ENCODE peak calls at places on chromosomes 6 and 20, in ten cellular contexts. One of them, this sample, is unnamed.

GRCh38 chr6:68473433-68474210 is 161.5 kb upstream of the ADGRB3 start:
- DNase-seq in stimulated activated naive CD8-positive, alpha-beta T cell treated with anti-CD3 and anti-CD28 coated beads, Interleukin-15, Interleukin-2, amounts not matched to agents 100 U/mL and 50 U/mL, for 24 hours: no peak
- DNase-seq in stimulated activated CD4-positive, alpha-beta T cell treated with anti-CD3 and anti-CD28 coated beads, Interleukin-4, amount 100 ng/mL, for 1 hour: no peak
- DNase-seq in BJ: no peak
- DNase-seq in GM12892: no peak
- DNase-seq in astrocyte of the spinal cord: peak; percentile 18
- DNase-seq in AG08395: no peak
- DNase-seq in IMR-90: no peak
- DNase-seq in cardiac fibroblast: no peak
- DNase-seq in COR-L47: no peak
- DNase-seq in this sample: no peak

GRCh38 chr20:3743251-3743650 is 10.8 kb downstream of the HSPA12B start:
- DNase-seq in IMR-90: no peak
- DNase-seq in stimulated activated naive CD8-positive, alpha-beta T cell treated with anti-CD3 and anti-CD28 coated beads, Interleukin-15, Interleukin-2, amounts not matched to agents 100 U/mL and 50 U/mL, for 24 hours: no peak
- DNase-seq in BJ: no peak
- DNase-seq in GM12892: no peak
- DNase-seq in cardiac fibroblast: no peak
- DNase-seq in COR-L47: no peak
- DNase-seq in astrocyte of the spinal cord: no peak
- DNase-seq in stimulated activated CD4-positive, alpha-beta T cell treated with anti-CD3 and anti-CD28 coated beads, Interleukin-4, amount 100 ng/mL, for 1 hour: no peak
- DNase-seq in AG08395: no peak
- DNase-seq in this sample: no peak

GRCh38 chr6:84284428-84285033 is 57.1 kb upstream of the CEP162 start:
- DNase-seq in AG08395: no peak
- DNase-seq in GM12892: no peak
- DNase-seq in stimulated activated naive CD8-positive, alpha-beta T cell treated with anti-CD3 and anti-CD28 coated beads, Interleukin-15, Interleukin-2, amounts not matched to agents 100 U/mL and 50 U/mL, for 24 hours: no peak
- DNase-seq in COR-L47: no peak
- DNase-seq in stimulated activated CD4-positive, alpha-beta T cell treated with anti-CD3 and anti-CD28 coated beads, Interleukin-4, amount 100 ng/mL, for 1 hour: no peak
- DNase-seq in IMR-90: peak; percentile 2
- DNase-seq in BJ: no peak
- DNase-seq in cardiac fibroblast: peak; percentile 37
- DNase-seq in astrocyte of the spinal cord: no peak
- DNase-seq in this sample: no peak

GRCh38 chr6:19994909-19995308 is 157.7 kb downstream of the ID4 start:
- DNase-seq in COR-L47: no peak
- DNase-seq in astrocyte of the spinal cord: no peak
- DNase-seq in IMR-90: no peak
- DNase-seq in BJ: no peak
- DNase-seq in AG08395: no peak
- DNase-seq in stimulated activated CD4-positive, alpha-beta T cell treated with anti-CD3 and anti-CD28 coated beads, Interleukin-4, amount 100 ng/mL, for 1 hour: no peak
- DNase-seq in GM12892: no peak
- DNase-seq in cardiac fibroblast: no peak
- DNase-seq in stimulated activated naive CD8-positive, alpha-beta T cell treated with anti-CD3 and anti-CD28 coated beads, Interleukin-15, Interleukin-2, amounts not matched to agents 100 U/mL and 50 U/mL, for 24 hours: no peak
- DNase-seq in this sample: no peak

GRCh38 chr6:143060806-143061596 is at the start of gene AIG1:
- DNase-seq in astrocyte of the spinal cord: no peak
- DNase-seq in IMR-90: no peak
- DNase-seq in COR-L47: peak; percentile 17
- DNase-seq in AG08395: no peak
- DNase-seq in cardiac fibroblast: no peak
- DNase-seq in stimulated activated naive CD8-positive, alpha-beta T cell treated with anti-CD3 and anti-CD28 coated beads, Interleukin-15, Interleukin-2, amounts not matched to agents 100 U/mL and 50 U/mL, for 24 hours: peak; percentile 64
- DNase-seq in GM12892: no peak
- DNase-seq in BJ: no peak
- DNase-seq in stimulated activated CD4-positive, alpha-beta T cell treated with anti-CD3 and anti-CD28 coated beads, Interleukin-4, amount 100 ng/mL, for 1 hour: peak; percentile 63
- DNase-seq in this sample: no peak

GRCh38 chr6:10676403-10676802 is 18.0 kb downstream of the C6orf52 start:
- DNase-seq in stimulated activated naive CD8-positive, alpha-beta T cell treated with anti-CD3 and anti-CD28 coated beads, Interleukin-15, Interleukin-2, amounts not matched to agents 100 U/mL and 50 U/mL, for 24 hours: no peak
- DNase-seq in AG08395: no peak
- DNase-seq in IMR-90: no peak
- DNase-seq in astrocyte of the spinal cord: no peak
- DNase-seq in COR-L47: no peak
- DNase-seq in cardiac fibroblast: no peak
- DNase-seq in BJ: no peak
- DNase-seq in GM12892: no peak
- DNase-seq in stimulated activated CD4-positive, alpha-beta T cell treated with anti-CD3 and anti-CD28 coated beads, Interleukin-4, amount 100 ng/mL, for 1 hour: no peak
- DNase-seq in this sample: no peak

GRCh38 chr6:154806804-154807203 is 73.6 kb downstream of the SCAF8 start:
- DNase-seq in BJ: no peak
- DNase-seq in COR-L47: no peak
- DNase-seq in stimulated activated naive CD8-positive, alpha-beta T cell treated with anti-CD3 and anti-CD28 coated beads, Interleukin-15, Interleukin-2, amounts not matched to agents 100 U/mL and 50 U/mL, for 24 hours: no peak
- DNase-seq in IMR-90: peak; percentile 34
- DNase-seq in cardiac fibroblast: no peak
- DNase-seq in AG08395: no peak
- DNase-seq in GM12892: no peak
- DNase-seq in astrocyte of the spinal cord: peak; percentile 5
- DNase-seq in stimulated activated CD4-positive, alpha-beta T cell treated with anti-CD3 and anti-CD28 coated beads, Interleukin-4, amount 100 ng/mL, for 1 hour: no peak
- DNase-seq in this sample: no peak

GRCh38 chr20:31515072-31515774 is 981 bp downstream of the HM13 start:
- DNase-seq in stimulated activated naive CD8-positive, alpha-beta T cell treated with anti-CD3 and anti-CD28 coated beads, Interleukin-15, Interleukin-2, amounts not matched to agents 100 U/mL and 50 U/mL, for 24 hours: no peak
- DNase-seq in COR-L47: no peak
- DNase-seq in IMR-90: no peak
- DNase-seq in AG08395: no peak
- DNase-seq in BJ: no peak
- DNase-seq in GM12892: no peak
- DNase-seq in astrocyte of the spinal cord: no peak
- DNase-seq in stimulated activated CD4-positive, alpha-beta T cell treated with anti-CD3 and anti-CD28 coated beads, Interleukin-4, amount 100 ng/mL, for 1 hour: no peak
- DNase-seq in cardiac fibroblast: no peak
- DNase-seq in this sample: no peak

GRCh38 chr20:14497004-14497403 is 159.6 kb upstream of the FLRT3 start:
- DNase-seq in cardiac fibroblast: no peak
- DNase-seq in BJ: no peak
- DNase-seq in GM12892: no peak
- DNase-seq in AG08395: no peak
- DNase-seq in stimulated activated naive CD8-positive, alpha-beta T cell treated with anti-CD3 and anti-CD28 coated beads, Interleukin-15, Interleukin-2, amounts not matched to agents 100 U/mL and 50 U/mL, for 24 hours: no peak
- DNase-seq in IMR-90: no peak
- DNase-seq in stimulated activated CD4-positive, alpha-beta T cell treated with anti-CD3 and anti-CD28 coated beads, Interleukin-4, amount 100 ng/mL, for 1 hour: no peak
- DNase-seq in astrocyte of the spinal cord: no peak
- DNase-seq in COR-L47: no peak
- DNase-seq in this sample: no peak

GRCh38 chr6:128848169-128848935 is 34.6 kb upstream of the LAMA2 start:
- DNase-seq in BJ: no peak
- DNase-seq in COR-L47: no peak
- DNase-seq in GM12892: no peak
- DNase-seq in IMR-90: no peak
- DNase-seq in cardiac fibroblast: no peak
- DNase-seq in astrocyte of the spinal cord: peak; percentile 19
- DNase-seq in stimulated activated CD4-positive, alpha-beta T cell treated with anti-CD3 and anti-CD28 coated beads, Interleukin-4, amount 100 ng/mL, for 1 hour: no peak
- DNase-seq in AG08395: no peak
- DNase-seq in stimulated activated naive CD8-positive, alpha-beta T cell treated with anti-CD3 and anti-CD28 coated beads, Interleukin-15, Interleukin-2, amounts not matched to agents 100 U/mL and 50 U/mL, for 24 hours: no peak
- DNase-seq in this sample: no peak

GRCh38 chr20:9949563-9949962 is 85.2 kb upstream of the ANKEF1 start:
- DNase-seq in stimulated activated CD4-positive, alpha-beta T cell treated with anti-CD3 and anti-CD28 coated beads, Interleukin-4, amount 100 ng/mL, for 1 hour: no peak
- DNase-seq in AG08395: no peak
- DNase-seq in GM12892: no peak
- DNase-seq in cardiac fibroblast: no peak
- DNase-seq in stimulated activated naive CD8-positive, alpha-beta T cell treated with anti-CD3 and anti-CD28 coated beads, Interleukin-15, Interleukin-2, amounts not matched to agents 100 U/mL and 50 U/mL, for 24 hours: no peak
- DNase-seq in astrocyte of the spinal cord: no peak
- DNase-seq in BJ: no peak
- DNase-seq in IMR-90: no peak
- DNase-seq in COR-L47: no peak
- DNase-seq in this sample: peak; percentile 67

This sample was measured in retinal pigment epithelial cell.